ENCODE peak calls at places on chromosomes 6 and 20, in ten cellular contexts. Q, Z, R, D, X, E, W, B, G and J are unnamed samples.

GRCh38 chr6:136701011-136701410 is 91.3 kb downstream of the MAP3K5 start:
- DNase-seq in R (no peak), Z (no peak), Q (no peak), D (no peak), X (no peak), B (no peak), G (no peak), W (no peak), E (no peak), J (no peak)

GRCh38 chr6:12679291-12679690 is 37.3 kb upstream of the PHACTR1 start:
- DNase-seq in Q (no peak), Z (no peak), D (no peak), R (no peak), E (no peak), B (no peak), W (no peak), X (no peak), G (no peak), J (no peak)

GRCh38 chr6:77456531-77457248 is 6.6 kb downstream of the HTR1B start:
- DNase-seq in G (peak; percentile 85), X (no peak), D (no peak), B (no peak), E (no peak), R (peak; percentile 18), W (peak; percentile 86), Z (no peak), Q (peak; percentile 98), J (no peak)

GRCh38 chr6:15874821-15875220 is 212.0 kb upstream of the DTNBP1 start:
- DNase-seq in Z (no peak), W (no peak), R (no peak), G (peak; percentile 56), D (no peak), B (no peak), E (no peak), X (no peak), Q (peak; percentile 47), J (no peak)

GRCh38 chr6:91718198-91718597 is 1131.3 kb upstream of the MAP3K7 start:
- DNase-seq in Q (no peak), G (no peak), W (no peak), D (no peak), X (no peak), E (no peak), R (no peak), Z (no peak), B (no peak), J (no peak)

GRCh38 chr20:19944772-19945459 is 72.2 kb upstream of the NAA20 start:
- DNase-seq in D (no peak), X (no peak), Q (no peak), Z (no peak), R (no peak), W (no peak), B (no peak), E (no peak), G (peak; percentile 50), J (no peak)

GRCh38 chr6:3811191-3811590 is 38.0 kb upstream of the FAM50B start:
- DNase-seq in Q (peak; percentile 40), B (no peak), D (no peak), X (no peak), G (no peak), Z (no peak), E (no peak), W (no peak), R (no peak), J (no peak)

GRCh38 chr6:111662192-111662793 is 56.6 kb upstream of the TRAF3IP2 start:
- DNase-seq in D (no peak), E (no peak), Q (no peak), B (no peak), Z (no peak), W (no peak), G (no peak), R (no peak), X (no peak), J (no peak)

GRCh38 chr6:37759221-37760154 is 60.0 kb upstream of the ZFAND3 start:
- DNase-seq in Z (no peak), W (no peak), E (no peak), R (no peak), X (no peak), G (no peak), Q (no peak), D (no peak), B (no peak), J (no peak)

GRCh38 chr20:40680560-40680959 is 8.5 kb downstream of the MAFB start:
- DNase-seq in R (no peak), D (no peak), Z (no peak), Q (no peak), E (no peak), W (no peak), B (no peak), X (no peak), G (no peak), J (no peak)

GRCh38 chr6:29651413-29652197 is 5.3 kb upstream of the MOG start:
- DNase-seq in E (no peak), X (no peak), Z (no peak), Q (peak; percentile 51), G (no peak), R (no peak), D (no peak), B (no peak), W (no peak), J (no peak)
- TF ChIP-seq CTCF in E (peak; percentile 57), X (peak; percentile 76), Z (peak; percentile 63), Q (peak; percentile 63), G (peak; percentile 69), R (peak; percentile 45), D (peak; percentile 48), B (no peak), W (peak; percentile 81), J (peak; percentile 69)

GRCh38 chr6:148780918-148781436 is 34.1 kb downstream of the UST start:
- DNase-seq in E (no peak), B (no peak), W (no peak), Z (no peak), Q (no peak), G (no peak), X (no peak), D (no peak), R (no peak), J (no peak)
- H3K36me3 ChIP-seq in E (no peaks in the 10 kb centered on the region), B (no peaks in the 10 kb centered on the region), W (no peaks in the 10 kb centered on the region), Z (no peaks in the 10 kb centered on the region), Q (no peaks in the 10 kb centered on the region), G (no peaks in the 10 kb centered on the region), X (no peaks in the 10 kb centered on the region), D (no peaks in the 10 kb centered on the region), R (no peaks in the 10 kb centered on the region), J (no peaks in the 10 kb centered on the region)

DNA sequence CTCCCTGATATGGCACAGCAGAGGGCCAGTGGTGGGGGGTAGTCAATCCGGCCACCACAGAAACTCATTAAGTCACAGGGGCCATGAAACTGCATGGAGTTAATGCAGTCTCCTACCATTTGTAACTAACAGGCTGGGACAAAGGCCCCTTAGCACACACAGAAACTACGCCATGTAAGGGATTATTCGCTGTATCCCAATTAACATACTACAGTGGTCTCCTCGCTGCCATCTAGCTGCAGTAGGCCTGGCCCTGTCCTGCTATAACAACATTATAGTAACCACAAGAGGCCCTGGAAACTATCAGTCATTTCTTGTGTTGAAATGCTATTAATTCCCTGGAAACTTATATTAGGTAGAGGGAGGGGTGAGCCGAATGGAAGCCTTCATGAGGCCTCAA is 72.3 kb upstream of the CCN2 start:
- DNase-seq in R (no peak), G (no peak), Q (no peak), X (no peak), W (no peak), B (no peak), Z (no peak), D (no peak), E (no peak), J (no peak)
- TF ChIP-seq CTCF in R (no peak), G (no peak), Q (peak; percentile 21), X (no peak), W (no peak), B (no peak), Z (no peak), D (no peak), E (no peak), J (no peak)

GRCh38 chr6:7216941-7217621 is 95.9 kb downstream of the SSR1 start:
- DNase-seq in X (peak; percentile 68), E (no peak), W (no peak), Q (peak; percentile 28), Z (peak; percentile 49), B (no peak), G (peak; percentile 64), R (peak; percentile 49), D (no peak), J (peak; percentile 53)

GRCh38 chr6:7213416-7213815 is 99.6 kb downstream of the SSR1 start:
- DNase-seq in W (no peak), B (no peak), E (no peak), X (no peak), Q (no peak), D (no peak), G (no peak), R (no peak), Z (no peak), J (no peak)

GRCh38 chr6:7214400-7214940 is 98.5 kb downstream of the SSR1 start:
- DNase-seq in R (no peak), G (no peak), X (no peak), E (no peak), Q (no peak), D (no peak), B (no peak), W (no peak), Z (no peak), J (no peak)

GRCh38 chr6:7215140-7215539 is 97.9 kb downstream of the SSR1 start:
- DNase-seq in W (no peak), D (no peak), Z (no peak), Q (peak; percentile 75), X (no peak), B (no peak), E (no peak), R (no peak), G (no peak), J (no peak)

GRCh38 chr6:7215798-7216231 is 97.2 kb downstream of the SSR1 start:
- DNase-seq in D (no peak), G (no peak), X (no peak), E (no peak), Q (no peak), Z (no peak), R (no peak), B (no peak), W (no peak), J (no peak)
- H3K36me3 ChIP-seq in D (peaks cover 20% of the 10 kb centered on the region), G (peaks cover 15% of the 10 kb centered on the region), X (peaks cover 51% of the 10 kb centered on the region), E (peaks cover 32% of the 10 kb centered on the region), Q (peaks cover 14% of the 10 kb centered on the region), Z (peaks cover 78% of the 10 kb centered on the region), R (peaks cover 58% of the 10 kb centered on the region), B (no peaks in the 10 kb centered on the region), W (peaks cover 86% of the 10 kb centered on the region), J (peaks cover 72% of the 10 kb centered on the region)

DNA sequence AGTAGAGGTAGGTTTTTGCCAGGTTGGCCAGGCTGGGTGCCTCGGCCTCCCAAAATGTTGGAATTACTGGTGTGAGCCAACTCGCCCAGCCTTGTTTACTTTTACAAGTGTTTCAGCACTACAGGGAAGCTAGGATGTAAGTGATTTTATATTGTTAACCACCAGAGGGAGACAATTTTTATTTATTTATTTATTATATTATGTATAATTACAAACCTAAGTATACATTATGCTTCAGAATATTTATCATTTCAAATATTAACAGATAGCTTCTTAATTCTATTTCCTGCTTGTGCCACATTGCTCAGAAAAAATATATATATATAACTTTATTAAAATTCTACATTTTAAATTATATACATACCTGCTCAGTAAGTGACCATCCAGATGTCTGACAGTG is 9.8 kb downstream of the MMUT start:
- DNase-seq in B (no peak), W (no peak), D (no peak), X (no peak), E (no peak), G (no peak), Q (peak; percentile 19), R (no peak), Z (no peak), J (no peak)
- TF ChIP-seq CTCF in B (no peak), W (peak; percentile 64), D (no peak), X (peak; percentile 38), E (no peak), G (peak; percentile 30), Q (peak; percentile 30), R (no peak), Z (peak; percentile 27), J (no peak)

GRCh38 chr6:157287923-157288322 is 35.4 kb downstream of the TMEM242 start:
- DNase-seq in B (no peak), R (no peak), D (no peak), X (no peak), Q (no peak), G (no peak), E (no peak), Z (no peak), W (no peak), J (no peak)
- H3K36me3 ChIP-seq in B (no peaks in the 10 kb centered on the region), R (peaks cover 52% of the 10 kb centered on the region), D (no peaks in the 10 kb centered on the region), X (peaks cover 41% of the 10 kb centered on the region), Q (no peaks in the 10 kb centered on the region), G (peaks cover 2% of the 10 kb centered on the region), E (peaks cover 19% of the 10 kb centered on the region), Z (peaks cover 31% of the 10 kb centered on the region), W (peaks cover 14% of the 10 kb centered on the region), J (no peaks in the 10 kb centered on the region)